ENCODE peak calls at places on chromosomes 5 and 9, in five cellular contexts. Z is mesenchymal stem cell, I is H1, Y is trophoblast cell, C is neuronal stem cell. T is an unnamed sample.

GRCh38 chr9:21591221-21592062 is 109.3 kb upstream of the IFNE start:
- DNase-seq in Z (peak; percentile 96), I (peak; percentile 56), Y (peak; percentile 90), C (no peak), T (peak; percentile 72)

GRCh38 chr9:108687360-108687981 is 168.3 kb downstream of the ACTL7B start:
- DNase-seq in Z (peak; percentile 71), I (no peak), Y (peak; percentile 96), C (no peak), T (no peak)

GRCh38 chr5:126477281-126477680 is 54.1 kb downstream of the GRAMD2B start:
- DNase-seq in Z (no peak), I (no peak), Y (no peak), C (no peak), T (no peak)

GRCh38 chr5:118553662-118554061 is 434.7 kb downstream of the DTWD2 start:
- DNase-seq in Z (peak; percentile 58), I (no peak), Y (peak; percentile 62), C (no peak), T (no peak)

GRCh38 chr5:1510631-1511030 is 13.1 kb downstream of the LPCAT1 start:
- DNase-seq in Z (no peak), I (no peak), Y (no peak), C (no peak), T (no peak)

GRCh38 chr9:73038613-73039012 is 85.8 kb upstream of the ALDH1A1 start:
- DNase-seq in Z (peak; percentile 32), I (no peak), Y (no peak), C (no peak), T (peak; percentile 35)

GRCh38 chr9:129415031-129415953 is 205.6 kb downstream of the C9orf50 start:
- DNase-seq in Z (peak; percentile 58), I (no peak), Y (peak; percentile 60), C (no peak), T (no peak)

GRCh38 chr9:93090091-93090655 is 5.8 kb upstream of the CARD19 start:
- DNase-seq in Z (no peak), I (no peak), Y (no peak), C (no peak), T (no peak)

GRCh38 chr5:59246470-59247250 is 646.9 kb downstream of the PDE4D start:
- DNase-seq in Z (no peak), I (no peak), Y (no peak), C (no peak), T (no peak)

GRCh38 chr9:119802621-119803020 is 433.4 kb upstream of the BRINP1 start:
- DNase-seq in Z (no peak), I (no peak), Y (no peak), C (no peak), T (no peak)

GRCh38 chr9:4829956-4830355 is 37.2 kb downstream of the RCL1 start:
- DNase-seq in Z (peak; percentile 35), I (no peak), Y (no peak), C (no peak), T (no peak)

GRCh38 chr9:83065233-83065632 is 2.3 kb upstream of the RASEF start:
- DNase-seq in Z (no peak), I (no peak), Y (no peak), C (no peak), T (no peak)

GRCh38 chr5:62288118-62288517 is 17.9 kb upstream of the KIF2A start:
- DNase-seq in Z (no peak), I (no peak), Y (no peak), C (no peak), T (no peak)

GRCh38 chr5:166909040-166909439 is 1382.4 kb upstream of the WWC1 start:
- DNase-seq in Z (peak; percentile 84), I (no peak), Y (no peak), C (no peak), T (no peak)

GRCh38 chr5:88942967-88943291 is 59.9 kb upstream of the MEF2C start:
- DNase-seq in Z (no peak), I (no peak), Y (no peak), C (no peak), T (no peak)

GRCh38 chr5:138949223-138949574 is 74.1 kb upstream of the LRRTM2 start:
- DNase-seq in Z (no peak), I (no peak), Y (no peak), C (no peak), T (no peak)

GRCh38 chr5:138951986-138952735 is 77.0 kb upstream of the LRRTM2 start:
- DNase-seq in Z (no peak), I (no peak), Y (no peak), C (no peak), T (no peak)

GRCh38 chr5:138951091-138951985 is 76.2 kb upstream of the LRRTM2 start:
- DNase-seq in Z (no peak), I (no peak), Y (no peak), C (no peak), T (no peak)

GRCh38 chr5:138949988-138950387 is 74.9 kb upstream of the LRRTM2 start:
- DNase-seq in Z (no peak), I (no peak), Y (no peak), C (no peak), T (no peak)

DNA sequence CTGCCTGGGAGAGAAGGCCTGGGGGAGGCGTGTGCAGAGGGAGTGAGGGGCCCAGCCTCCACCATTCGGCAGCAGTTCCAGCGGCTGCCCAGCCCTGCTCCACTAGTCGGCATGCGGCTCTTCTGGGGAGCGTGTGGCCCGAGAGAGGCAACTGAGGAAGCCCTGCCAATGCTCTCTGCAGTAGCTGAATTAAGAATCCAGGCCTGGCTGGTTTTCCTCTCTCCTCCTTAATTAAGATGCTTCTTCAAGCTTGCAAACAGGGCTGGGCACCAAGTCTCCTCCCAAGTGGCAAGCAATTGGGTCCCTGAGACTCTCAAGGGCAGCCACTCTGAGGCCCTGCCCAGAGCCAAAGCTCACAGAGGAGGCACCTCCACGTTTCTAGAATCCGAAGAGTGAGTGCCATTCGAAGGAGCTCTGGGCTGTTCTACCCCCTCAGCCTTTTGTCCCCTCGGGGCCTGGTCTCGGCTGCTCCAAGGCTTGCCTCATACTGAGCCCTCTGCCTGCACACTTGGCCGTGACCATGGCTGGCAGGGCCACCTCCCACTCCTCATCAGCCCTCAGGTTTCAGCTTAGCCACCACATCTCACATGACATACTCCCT is 75.4 kb upstream of the LRRTM2 start:
- DNase-seq in Z (no peak), I (no peak), Y (no peak), C (no peak), T (no peak)
- H2BK12ac ChIP-seq in Z (no peak overlapping the region), I (peak overlapping the region; percentile 68), Y (no peak overlapping the region), C (no peak overlapping the region), T (no peak overlapping the region)

GRCh38 chr5:143771229-143772001 is 40.5 kb upstream of the HMHB1 start:
- DNase-seq in Z (peak; percentile 64), I (no peak), Y (no peak), C (no peak), T (no peak)

GRCh38 chr5:143772621-143773020 is 39.3 kb upstream of the HMHB1 start:
- DNase-seq in Z (no peak), I (no peak), Y (peak; percentile 75), C (no peak), T (no peak)

GRCh38 chr5:143762636-143763035 is 49.3 kb upstream of the HMHB1 start:
- DNase-seq in Z (no peak), I (no peak), Y (no peak), C (no peak), T (no peak)

GRCh38 chr5:143770430-143770829 is 41.5 kb upstream of the HMHB1 start:
- DNase-seq in Z (no peak), I (no peak), Y (no peak), C (no peak), T (no peak)

DNA sequence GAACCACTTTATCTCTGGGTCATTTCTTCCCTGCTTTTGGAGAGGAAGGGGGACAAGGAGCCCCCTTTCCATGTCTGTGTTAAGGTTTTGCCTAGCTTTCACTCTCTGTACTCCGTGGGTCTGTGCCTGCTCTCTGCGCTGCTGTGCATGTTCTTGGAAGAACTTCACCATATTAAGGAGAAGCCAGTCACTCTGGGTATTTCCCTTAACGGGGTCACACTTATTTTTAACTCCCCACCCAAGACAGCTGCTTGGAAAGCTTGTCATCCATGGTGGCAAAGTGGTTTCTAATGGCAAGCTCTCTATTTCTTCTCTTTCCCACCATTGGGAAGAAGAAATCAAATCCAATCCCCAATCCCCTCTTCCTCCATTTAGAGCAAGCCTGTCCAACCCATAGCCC is 44.8 kb upstream of the HMHB1 start:
- DNase-seq in Z (no peak), I (no peak), Y (no peak), C (no peak), T (no peak)
- H2BK12ac ChIP-seq in Z (no peak overlapping the region), I (no peak overlapping the region), Y (no peak overlapping the region), C (no peak overlapping the region), T (no peak overlapping the region)

GRCh38 chr9:1047605-1048235 is 2.4 kb upstream of the DMRT2 start:
- DNase-seq in Z (no peak), I (no peak), Y (no peak), C (no peak), T (no peak)

GRCh38 chr9:1048853-1049252 is 1.3 kb upstream of the DMRT2 start:
- DNase-seq in Z (no peak), I (no peak), Y (no peak), C (no peak), T (no peak)

GRCh38 chr9:1046639-1047604 is 3.2 kb upstream of the DMRT2 start:
- DNase-seq in Z (no peak), I (no peak), Y (no peak), C (no peak), T (no peak)

GRCh38 chr9:1042466-1042865 is 7.7 kb upstream of the DMRT2 start:
- DNase-seq in Z (no peak), I (no peak), Y (no peak), C (peak; percentile 76), T (peak; percentile 35)

GRCh38 chr9:1044643-1045042 is 5.5 kb upstream of the DMRT2 start:
- DNase-seq in Z (no peak), I (no peak), Y (no peak), C (no peak), T (no peak)
- H2BK12ac ChIP-seq in Z (no peak overlapping the region), I (no peak overlapping the region), Y (no peak overlapping the region), C (no peak overlapping the region), T (no peak overlapping the region)

GRCh38 chr9:89555426-89556375 is 49.1 kb upstream of the GADD45G start:
- DNase-seq in Z (peak; percentile 80), I (no peak), Y (no peak), C (no peak), T (no peak)
- H2BK12ac ChIP-seq in Z (peak overlapping the region; percentile 51), I (no peak overlapping the region), Y (no peak overlapping the region), C (no peak overlapping the region), T (no peak overlapping the region)

GRCh38 chr5:124596595-124597388 is 149.6 kb downstream of the ZNF608 start:
- DNase-seq in Z (peak; percentile 80), I (no peak), Y (peak; percentile 48), C (no peak), T (no peak)
- H2BK12ac ChIP-seq in Z (no peak overlapping the region), I (peak overlapping the region; percentile 12), Y (no peak overlapping the region), C (no peak overlapping the region), T (no peak overlapping the region)

DNA sequence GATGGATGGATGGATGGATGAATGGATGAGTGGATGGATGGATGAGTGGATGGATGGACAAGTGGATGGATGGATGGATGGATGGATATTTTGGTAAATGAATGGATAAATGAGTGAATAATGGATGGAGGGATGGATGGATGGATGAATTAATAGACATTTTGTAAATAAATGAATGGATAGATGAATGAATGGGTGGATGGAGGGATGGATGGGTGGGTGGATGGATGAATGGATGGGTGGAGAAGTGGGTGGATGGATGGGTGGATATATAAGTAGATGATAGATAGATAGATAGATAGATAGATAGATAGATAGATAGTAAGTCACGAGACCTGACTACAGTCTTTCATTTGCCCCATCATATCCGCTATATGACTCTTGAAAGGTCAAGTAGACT is 82.7 kb upstream of the OLFM1 start:
- DNase-seq in Z (no peak), I (no peak), Y (no peak), C (no peak), T (no peak)
- H2BK12ac ChIP-seq in Z (no peak overlapping the region), I (no peak overlapping the region), Y (no peak overlapping the region), C (no peak overlapping the region), T (no peak overlapping the region)

T was measured in H9.